ENCODE peak calls at places on chromosomes 7 and 10, in six cellular contexts. U is heart left ventricle, T is adrenal gland, Z is A549, E is sigmoid colon, F is breast epithelium. C is an unnamed sample.

GRCh38 chr7:55409474-55410225 is 44.5 kb downstream of the LANCL2 start:
- DNase-seq in U (no peak), T (no peak), Z (peak), E (no peak), F (no peak), C (no peak)

GRCh38 chr7:141200191-141201108 is 126.6 kb downstream of the TMEM178B start:
- DNase-seq in U (no peak), T (no peak), Z (no peak), E (no peak), F (no peak), C (no peak)

GRCh38 chr10:32979041-32979440 is 21.0 kb upstream of the ITGB1 start:
- DNase-seq in U (no peak), T (no peak), Z (no peak), E (no peak), F (no peak), C (no peak)

GRCh38 chr7:130471974-130472373 is 19.9 kb upstream of the MEST start:
- DNase-seq in U (no peak), T (no peak), Z (no peak), E (no peak), F (no peak), C (no peak)

GRCh38 chr10:97321032-97321806 is 2.1 kb downstream of the FRAT1 start:
- DNase-seq in U (peak), T (peak), Z (no peak), E (peak), F (no peak), C (peak)

GRCh38 chr7:19772858-19773337 is 519 bp downstream of the TMEM196 start:
- DNase-seq in U (no peak), T (peak), Z (peak), E (no peak), F (no peak), C (no peak)

GRCh38 chr7:47572101-47572460 is 9.8 kb downstream of the TNS3 start:
- DNase-seq in U (no peak), T (no peak), Z (no peak), E (no peak), F (no peak), C (no peak)

GRCh38 chr7:46391215-46391614 is 470.1 kb upstream of the IGFBP3 start:
- DNase-seq in U (no peak), T (no peak), Z (no peak), E (no peak), F (no peak), C (no peak)

GRCh38 chr7:66952343-66953043 is 31.5 kb downstream of the TMEM248 start:
- DNase-seq in U (no peak), T (no peak), Z (peak), E (no peak), F (no peak), C (no peak)

GRCh38 chr10:91598211-91598981 is 34.5 kb downstream of the PPP1R3C start:
- DNase-seq in U (no peak), T (peak), Z (peak), E (no peak), F (no peak), C (no peak)

GRCh38 chr7:87627634-87627994 is 584 bp upstream of the RUNDC3B start:
- DNase-seq in U (peak), T (peak), Z (no peak), E (peak), F (no peak), C (peak)

GRCh38 chr7:35831208-35831607 is 30.4 kb downstream of the SEPTIN7 start:
- DNase-seq in U (no peak), T (no peak), Z (no peak), E (no peak), F (no peak), C (no peak)

DNA sequence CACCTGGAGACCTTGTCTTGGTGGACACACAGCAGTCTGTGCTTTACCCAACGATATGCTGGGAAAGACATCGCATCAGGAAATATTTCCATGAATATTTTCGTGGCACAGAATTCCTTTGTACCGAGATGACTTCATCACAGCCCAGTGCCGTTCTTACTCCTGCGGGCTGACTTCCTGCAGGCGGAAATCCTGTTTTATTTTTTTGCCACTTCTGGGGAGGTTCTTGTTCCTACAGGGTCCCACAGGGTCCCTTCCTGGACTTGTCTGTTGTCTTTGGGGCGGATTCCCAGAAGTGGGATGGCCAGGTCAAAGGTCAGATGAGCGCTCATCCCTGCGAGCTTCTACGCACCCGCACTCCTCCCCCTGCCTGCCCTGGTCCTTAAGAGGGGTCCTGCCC is 86.5 kb downstream of the DNAJB6 start:
- DNase-seq in U (peak), T (no peak), Z (no peak), E (no peak), F (no peak), C (no peak)
- TF ChIP-seq POLR2A in U (no peak), T (no peak), Z (no peak), E (no peak), F (no peak), C (no peak)

DNA sequence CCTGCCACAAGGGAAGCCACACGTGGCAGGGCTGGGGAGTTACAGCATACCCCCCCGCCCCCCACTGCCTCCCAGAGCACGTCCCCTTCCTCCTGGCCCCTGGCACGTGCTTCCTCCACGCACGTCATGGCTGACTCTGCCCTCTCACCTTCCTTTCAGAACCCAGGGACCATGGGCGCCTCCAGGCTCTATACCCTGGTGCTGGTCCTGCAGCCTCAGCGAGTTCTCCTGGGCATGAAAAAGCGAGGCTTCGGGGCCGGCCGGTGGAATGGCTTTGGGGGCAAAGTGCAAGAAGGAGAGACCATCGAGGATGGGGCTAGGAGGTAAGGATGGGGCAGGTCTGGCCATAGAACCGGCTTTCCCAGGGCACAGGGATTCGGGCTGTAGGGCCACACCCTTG is 2.4 kb downstream of the NUDT1 start:
- DNase-seq in U (no peak), T (no peak), Z (no peak), E (no peak), F (no peak), C (no peak)
- TF ChIP-seq POLR2A in U (no peak), T (no peak), Z (no peak), E (no peak), F (no peak), C (no peak)

GRCh38 chr7:139422126-139422525 is 61.3 kb downstream of the KLRG2 start:
- DNase-seq in U (no peak), T (no peak), Z (no peak), E (peak), F (no peak), C (no peak)
- TF ChIP-seq POLR2A in U (no peak), T (no peak), Z (no peak), E (no peak), F (no peak), C (no peak)

GRCh38 chr7:140062528-140063299 is at the start of gene PARP12:
- DNase-seq in U (peak), T (peak), Z (peak), E (peak), F (peak), C (peak)
- TF ChIP-seq POLR2A in U (peak), T (peak), Z (peak), E (no peak), F (no peak), C (peak)

DNA sequence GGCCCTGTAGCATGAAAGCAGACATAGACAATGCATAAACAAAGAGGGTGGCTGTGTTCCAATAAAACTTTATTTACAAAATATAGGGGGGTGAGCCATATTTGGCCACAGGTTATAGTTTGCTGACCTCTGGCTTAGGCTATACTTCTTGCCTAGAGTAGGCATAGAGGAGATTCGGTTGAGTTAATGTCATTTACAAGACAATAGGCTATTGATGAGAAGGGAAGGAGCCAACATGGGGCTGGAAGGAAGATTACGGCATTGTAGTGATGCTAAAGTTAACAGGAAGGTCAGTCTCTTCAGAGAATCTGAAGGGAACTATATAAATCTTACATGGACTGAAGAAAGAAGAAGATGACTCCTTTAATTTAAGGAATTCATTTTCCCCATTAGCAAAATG is 463.5 kb downstream of the HTR7 start:
- DNase-seq in U (no peak), T (no peak), Z (no peak), E (no peak), F (no peak), C (no peak)
- TF ChIP-seq POLR2A in U (no peak), T (no peak), Z (no peak), E (no peak), F (no peak), C (no peak)

DNA sequence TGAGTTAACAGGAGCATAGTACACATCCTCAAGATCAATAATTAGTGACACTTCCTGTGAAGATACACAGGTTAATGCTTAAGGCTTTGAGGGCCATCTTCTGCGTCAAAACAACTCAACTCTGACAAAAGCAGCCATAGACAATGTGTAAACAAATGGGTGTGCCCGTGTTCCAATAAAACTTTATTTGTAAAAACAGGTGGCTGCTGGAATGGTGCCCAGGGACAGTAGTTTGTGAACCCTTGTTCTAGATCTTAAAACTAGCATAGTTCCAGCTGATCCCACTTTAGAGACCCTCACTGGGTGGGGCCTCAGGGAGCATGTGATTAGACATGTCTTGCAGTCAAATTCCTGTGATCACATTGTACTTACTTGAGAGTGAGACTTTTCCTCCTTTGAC is 7.8 kb downstream of the OR2A14 start:
- DNase-seq in U (no peak), T (no peak), Z (no peak), E (no peak), F (no peak), C (no peak)
- TF ChIP-seq POLR2A in U (no peak), T (no peak), Z (no peak), E (no peak), F (no peak), C (no peak)

DNA sequence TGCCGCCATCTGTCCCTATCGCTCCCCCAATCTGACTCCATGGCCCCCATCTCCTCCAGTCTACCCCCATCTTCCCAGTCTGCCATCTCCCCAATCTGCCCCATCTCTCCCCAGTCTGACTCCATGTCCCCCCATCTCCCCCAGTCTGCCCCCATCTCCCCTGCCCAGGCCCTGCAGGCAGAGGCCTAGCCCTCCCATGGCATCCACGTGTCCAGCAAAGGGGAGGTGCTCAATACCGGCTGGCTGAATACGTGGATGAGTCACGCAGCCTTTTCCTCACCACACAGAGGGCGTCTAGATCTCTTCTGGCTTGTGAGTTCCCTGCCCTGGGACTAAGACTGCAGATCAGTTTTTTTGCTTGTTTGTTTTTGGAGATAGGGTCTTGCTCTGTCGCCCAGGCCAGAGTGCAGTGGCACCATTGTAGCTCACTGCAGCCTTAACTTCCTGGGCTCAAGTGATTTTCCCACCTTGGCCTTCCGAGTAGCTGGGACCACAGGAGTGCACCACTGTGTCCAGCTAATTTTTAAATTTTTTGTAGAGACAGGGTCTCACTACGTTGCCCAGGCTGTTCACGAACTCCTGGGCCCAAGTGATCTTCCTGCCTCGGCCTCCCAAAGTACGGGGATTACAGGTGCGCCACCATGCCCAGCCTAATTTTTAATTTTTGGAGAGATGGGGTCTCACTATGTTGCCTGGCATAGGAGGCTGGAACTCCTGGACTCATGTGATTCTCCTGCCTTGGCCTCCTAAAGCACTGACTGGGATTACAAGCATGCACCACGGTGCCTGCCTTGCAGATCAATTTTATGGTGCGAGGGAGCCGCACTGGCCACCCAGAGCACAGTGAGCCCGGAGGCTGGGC is 15.3 kb upstream of the GPR146 start:
- DNase-seq in U (peak), T (peak), Z (peak), E (peak), F (peak), C (no peak)
- TF ChIP-seq POLR2A in U (no peak), T (no peak), Z (peak), E (no peak), F (no peak), C (no peak)

GRCh38 chr10:17643755-17644484 is at the start of gene STAM:
- DNase-seq in U (peak), T (peak), Z (peak), E (peak), F (peak), C (peak)
- TF ChIP-seq POLR2A in U (peak), T (no peak), Z (peak), E (peak), F (no peak), C (peak)